ENCODE peak calls at places on chromosomes 2 and 18, in ten cellular contexts. P is neuronal stem cell, F is fibroblast of lung, E is HCT116, Z is SK-N-SH, K is mammary epithelial cell, J is IMR-90, U is HepG2, N is K562, X is GM23248. G is an unnamed sample. For H3K36me3, the result is how much of the 10 kb centered on the place peaks cover.

GRCh38 chr2:98448441-98449145 is 3.9 kb downstream of the INPP4A start:
- DNase-seq in P (no peak), F (no peak), E (no peak), Z (no peak), K (no peak), J (no peak), U (no peak), N (no peak), X (no peak), G (no peak)

GRCh38 chr2:43221660-43222471 is 4.5 kb downstream of the ZFP36L2 start:
- DNase-seq in P (peak), F (peak), E (peak), Z (peak), K (peak), J (peak), U (peak), N (peak), X (peak), G (peak)

GRCh38 chr2:181656450-181657261 is at the start of gene CERKL:
- DNase-seq in P (peak), F (peak), E (peak), Z (peak), K (peak), J (peak), U (no peak), N (no peak), X (peak), G (peak)

GRCh38 chr2:233865838-233866237 is 2.3 kb downstream of the MSL3B start:
- DNase-seq in P (no peak), F (no peak), E (no peak), Z (peak), K (no peak), J (no peak), U (peak), N (peak), X (no peak), G (no peak)

GRCh38 chr18:9612989-9613388 is 1.4 kb downstream of the PPP4R1 start:
- DNase-seq in P (no peak), F (no peak), E (no peak), Z (no peak), K (no peak), J (no peak), U (no peak), N (no peak), X (no peak), G (no peak)

GRCh38 chr2:191740016-191740419 is 62.1 kb downstream of the NABP1 start:
- DNase-seq in P (no peak), F (no peak), E (no peak), Z (no peak), K (no peak), J (no peak), U (no peak), N (no peak), X (peak), G (no peak)

GRCh38 chr2:165636959-165637358 is 157.1 kb downstream of the GALNT3 start:
- DNase-seq in P (no peak), F (no peak), E (no peak), Z (no peak), K (peak), J (no peak), U (no peak), N (no peak), X (no peak), G (no peak)

GRCh38 chr2:3627500-3628100 is 30.4 kb upstream of the ALLC start:
- DNase-seq in P (no peak), F (no peak), E (no peak), Z (no peak), K (no peak), J (no peak), U (no peak), N (no peak), X (no peak), G (no peak)

GRCh38 chr2:128452536-128453530 is 134.2 kb upstream of the HS6ST1 start:
- DNase-seq in P (no peak), F (no peak), E (no peak), Z (no peak), K (no peak), J (no peak), U (no peak), N (no peak), X (no peak), G (peak)

GRCh38 chr18:49646864-49647263 is 85.0 kb downstream of the LIPG start:
- DNase-seq in P (no peak), F (no peak), E (no peak), Z (no peak), K (no peak), J (no peak), U (no peak), N (no peak), X (no peak), G (no peak)

GRCh38 chr2:215601990-215602721 is 166.3 kb upstream of the FN1 start:
- DNase-seq in P (no peak), F (peak), E (no peak), Z (no peak), K (no peak), J (peak), U (no peak), N (no peak), X (peak), G (no peak)

GRCh38 chr2:17878222-17879136 is at the start of gene KCNS3:
- DNase-seq in P (peak), F (no peak), E (no peak), Z (peak), K (peak), J (peak), U (no peak), N (peak), X (peak), G (peak)

GRCh38 chr2:181642071-181642470 is 14.8 kb downstream of the CERKL start:
- DNase-seq in P (no peak), F (peak), E (no peak), Z (no peak), K (peak), J (no peak), U (no peak), N (no peak), X (no peak), G (no peak)

GRCh38 chr2:15714609-15715008 is 122.9 kb downstream of the DDX1 start:
- DNase-seq in P (no peak), F (no peak), E (no peak), Z (no peak), K (peak), J (no peak), U (no peak), N (no peak), X (no peak), G (no peak)

GRCh38 chr2:11157296-11157695 is 2.0 kb downstream of the SLC66A3 start:
- DNase-seq in P (no peak), F (no peak), E (no peak), Z (no peak), K (no peak), J (no peak), U (no peak), N (no peak), X (no peak), G (no peak)

GRCh38 chr2:241852116-241852980 is 6.3 kb downstream of the PDCD1 start:
- DNase-seq in P (no peak), F (no peak), E (no peak), Z (peak), K (no peak), J (no peak), U (no peak), N (peak), X (no peak), G (no peak)

GRCh38 chr2:191384829-191385228 is 139.6 kb downstream of the MYO1B start:
- DNase-seq in P (no peak), F (no peak), E (no peak), Z (no peak), K (no peak), J (peak), U (no peak), N (no peak), X (no peak), G (no peak)

GRCh38 chr2:17051558-17051957 is 385.9 kb upstream of the CYRIA start:
- DNase-seq in P (no peak), F (no peak), E (no peak), Z (peak), K (no peak), J (no peak), U (no peak), N (no peak), X (no peak), G (no peak)

GRCh38 chr2:226561962-226562361 is 237.7 kb downstream of the IRS1 start:
- DNase-seq in P (no peak), F (no peak), E (no peak), Z (no peak), K (peak), J (peak), U (peak), N (no peak), X (no peak), G (no peak)

GRCh38 chr2:119702203-119702917 is 23.4 kb downstream of the TMEM177 start:
- DNase-seq in P (no peak), F (no peak), E (no peak), Z (no peak), K (no peak), J (no peak), U (no peak), N (no peak), X (no peak), G (no peak)

GRCh38 chr2:219298759-219299371 is 10.3 kb downstream of the PTPRN start:
- DNase-seq in P (peak), F (peak), E (peak), Z (peak), K (peak), J (peak), U (peak), N (peak), X (peak), G (peak)

GRCh38 chr2:133821107-133821760 is 253.0 kb upstream of the NCKAP5 start:
- DNase-seq in P (no peak), F (peak), E (no peak), Z (no peak), K (peak), J (peak), U (no peak), N (no peak), X (peak), G (no peak)

GRCh38 chr18:73366713-73367112 is 498.9 kb upstream of the NETO1 start:
- DNase-seq in P (no peak), F (no peak), E (no peak), Z (no peak), K (no peak), J (peak), U (no peak), N (no peak), X (peak), G (no peak)

GRCh38 chr2:52613064-52613463 is 1154.5 kb upstream of the CHAC2 start:
- DNase-seq in P (peak), F (peak), E (no peak), Z (no peak), K (no peak), J (no peak), U (no peak), N (no peak), X (no peak), G (no peak)

GRCh38 chr18:21597616-21598015 is 2.9 kb downstream of the ESCO1 start:
- DNase-seq in P (no peak), F (no peak), E (no peak), Z (no peak), K (no peak), J (no peak), U (no peak), N (no peak), X (no peak), G (no peak)

GRCh38 chr18:50619833-50620232 is 59.9 kb downstream of the MAPK4 start:
- DNase-seq in P (no peak), F (no peak), E (no peak), Z (no peak), K (no peak), J (no peak), U (no peak), N (no peak), X (no peak), G (no peak)

GRCh38 chr2:145007673-145008263 is 487.8 kb upstream of the ZEB2 start:
- DNase-seq in P (no peak), F (peak), E (no peak), Z (no peak), K (peak), J (peak), U (no peak), N (no peak), X (no peak), G (no peak)

GRCh38 chr2:46803551-46803885 is 112.1 kb downstream of the MCFD2 start:
- DNase-seq in P (no peak), F (no peak), E (no peak), Z (no peak), K (no peak), J (no peak), U (no peak), N (no peak), X (peak), G (peak)

GRCh38 chr2:224157655-224158054 is 118.6 kb upstream of the SERPINE2 start:
- DNase-seq in P (no peak), F (no peak), E (no peak), Z (no peak), K (no peak), J (no peak), U (no peak), N (no peak), X (no peak), G (no peak)

GRCh38 chr2:176729706-176730569 is 460.7 kb downstream of the MTX2 start:
- DNase-seq in P (no peak), F (peak), E (no peak), Z (peak), K (no peak), J (no peak), U (no peak), N (no peak), X (peak), G (no peak)

GRCh38 chr2:98013407-98014042 is 17.8 kb upstream of the TMEM131 start:
- DNase-seq in P (no peak), F (peak), E (no peak), Z (no peak), K (peak), J (peak), U (peak), N (no peak), X (peak), G (no peak)

GRCh38 chr2:202815548-202816420 is 55.8 kb downstream of the ICA1L start:
- DNase-seq in P (no peak), F (peak), E (no peak), Z (no peak), K (no peak), J (peak), U (no peak), N (no peak), X (peak), G (no peak)

GRCh38 chr2:12718662-12719399 is 2.1 kb downstream of the TRIB2 start:
- DNase-seq in P (peak), F (peak), E (no peak), Z (peak), K (peak), J (no peak), U (no peak), N (peak), X (peak), G (no peak)

GRCh38 chr2:237602409-237602808 is 11.9 kb upstream of the RAB17 start:
- DNase-seq in P (no peak), F (no peak), E (no peak), Z (no peak), K (no peak), J (no peak), U (no peak), N (no peak), X (no peak), G (no peak)
- H3K9ac ChIP-seq in P (no peak), F (no peak), E (no peak), Z (no peak), K (no peak), J (no peak), U (no peak), N (no peak), X (no peak), G (no peak)

DNA sequence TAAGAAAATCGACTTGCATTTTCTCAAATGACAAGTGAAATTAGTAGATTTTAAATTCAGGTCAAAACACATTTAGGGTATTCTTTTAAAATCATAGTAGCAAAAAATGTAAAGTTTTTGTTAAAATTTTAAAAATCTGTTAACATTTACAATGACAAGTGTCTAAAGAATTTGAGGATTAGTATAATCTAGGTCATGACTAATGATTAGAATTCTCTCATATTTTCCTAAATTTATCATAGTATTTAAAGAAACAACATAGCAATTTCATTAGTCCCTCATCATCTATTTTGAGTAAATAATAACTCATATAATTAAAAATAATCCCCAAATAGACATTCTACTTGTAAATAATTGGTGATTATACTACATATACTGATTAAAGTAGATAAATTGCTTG is 23.6 kb downstream of the THUMPD2 start:
- DNase-seq in P (no peak), F (no peak), E (no peak), Z (no peak), K (no peak), J (peak), U (no peak), N (no peak), X (peak), G (no peak)
- H3K36me3 ChIP-seq in P (under half), F (under half), E (half or more), Z (half or more), K (half or more), J (under half), U (under half), N (half or more), X (half or more), G (under half)

GRCh38 chr18:78977627-78978271 is 1.9 kb upstream of the SALL3 start:
- DNase-seq in P (no peak), F (no peak), E (no peak), Z (no peak), K (no peak), J (no peak), U (no peak), N (no peak), X (no peak), G (no peak)
- H3K9ac ChIP-seq in P (no peak), F (no peak), E (no peak), Z (no peak), K (no peak), J (no peak), U (no peak), N (no peak), X (no peak), G (no peak)

GRCh38 chr18:13107074-13107473 is 111.5 kb upstream of the LDLRAD4 start:
- DNase-seq in P (no peak), F (peak), E (no peak), Z (no peak), K (no peak), J (peak), U (no peak), N (no peak), X (peak), G (no peak)

GRCh38 chr18:13110559-13110958 is 108.0 kb upstream of the LDLRAD4 start:
- DNase-seq in P (no peak), F (no peak), E (no peak), Z (no peak), K (no peak), J (no peak), U (no peak), N (no peak), X (no peak), G (no peak)

GRCh38 chr18:13108330-13108729 is 110.2 kb upstream of the LDLRAD4 start:
- DNase-seq in P (no peak), F (no peak), E (no peak), Z (no peak), K (no peak), J (no peak), U (no peak), N (no peak), X (no peak), G (no peak)

DNA sequence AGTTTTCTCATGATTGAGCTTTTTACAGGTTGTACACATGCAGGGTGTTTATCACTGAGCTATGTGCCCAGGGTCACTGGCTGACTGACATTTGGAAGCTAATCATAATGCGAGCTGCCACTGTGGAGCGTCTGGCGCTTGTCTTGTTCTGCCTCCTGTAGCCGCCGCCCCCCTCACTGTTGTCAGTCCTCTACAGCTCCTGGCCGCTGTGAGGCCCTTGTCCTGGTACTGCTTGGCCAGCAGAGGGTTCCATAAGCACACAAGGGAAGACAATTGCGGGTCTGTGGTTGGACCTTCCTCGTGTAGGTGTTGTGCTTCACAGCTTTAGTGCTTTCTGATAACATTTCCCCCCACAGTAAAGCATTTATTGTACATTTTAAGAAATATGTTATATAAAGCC is 105.6 kb upstream of the LDLRAD4 start:
- DNase-seq in P (peak), F (peak), E (peak), Z (peak), K (peak), J (peak), U (peak), N (peak), X (peak), G (no peak)
- H3K36me3 ChIP-seq in P (half or more), F (under half), E (under half), Z (under half), K (under half), J (under half), U (under half), N (half or more), X (under half), G (under half)

GRCh38 chr2:54724560-54725342 is 1.3 kb downstream of the EML6 start:
- DNase-seq in P (peak), F (no peak), E (no peak), Z (peak), K (peak), J (no peak), U (no peak), N (peak), X (peak), G (peak)

GRCh38 chr2:54722641-54723299 is 692 bp upstream of the EML6 start:
- DNase-seq in P (no peak), F (peak), E (peak), Z (no peak), K (peak), J (peak), U (no peak), N (no peak), X (peak), G (peak)

GRCh38 chr2:54724150-54724559 is 693 bp downstream of the EML6 start:
- DNase-seq in P (no peak), F (peak), E (no peak), Z (no peak), K (peak), J (no peak), U (no peak), N (no peak), X (peak), G (no peak)

GRCh38 chr2:54725343-54726099 is 2.1 kb downstream of the EML6 start:
- DNase-seq in P (no peak), F (no peak), E (no peak), Z (peak), K (no peak), J (no peak), U (no peak), N (no peak), X (no peak), G (no peak)

DNA sequence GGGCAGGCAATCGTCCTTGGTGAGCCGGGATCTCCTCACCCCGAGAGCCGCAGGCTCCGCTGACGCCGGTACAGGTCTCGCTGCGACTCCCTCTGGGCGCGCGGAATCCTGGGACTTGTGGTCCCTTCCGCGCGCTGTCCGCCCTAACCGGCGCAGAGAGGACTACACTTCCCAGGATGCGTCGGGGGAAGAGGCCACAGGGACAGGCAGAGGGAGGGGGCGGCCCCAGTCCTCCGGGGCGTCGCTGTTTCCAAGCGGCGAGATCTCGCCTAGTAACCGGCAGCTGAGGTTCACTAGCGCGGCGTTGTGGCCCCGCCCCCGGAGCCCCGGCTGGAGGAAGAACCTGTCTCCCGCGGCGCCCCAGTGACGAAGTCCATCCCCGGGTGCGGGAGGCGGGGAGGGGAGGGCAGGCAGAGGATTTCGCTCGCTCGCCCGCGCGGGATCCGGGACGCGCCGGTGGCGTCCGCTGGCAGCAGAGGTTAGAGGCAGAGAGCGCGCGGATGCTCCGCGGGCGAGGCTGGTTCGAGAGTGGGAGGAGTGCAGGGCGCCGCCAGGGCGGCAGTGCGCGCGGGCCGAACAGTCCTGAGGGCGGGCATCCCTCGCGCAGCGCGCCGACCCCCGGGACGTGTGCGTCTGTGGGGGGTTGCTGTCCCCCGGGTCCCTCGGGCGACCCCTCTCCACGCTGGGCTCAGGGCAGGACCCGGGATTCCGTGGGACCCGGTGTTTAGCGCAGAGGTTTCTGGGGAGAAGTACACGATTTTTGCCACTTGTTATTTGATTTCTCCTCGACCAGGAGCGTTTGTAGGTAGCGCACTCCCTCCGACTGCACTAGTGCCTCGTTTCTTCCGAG is at the start of gene EML6:
- DNase-seq in P (peak), F (peak), E (peak), Z (peak), K (peak), J (peak), U (peak), N (peak), X (peak), G (peak)
- H3K9ac ChIP-seq in P (peak), F (peak), E (peak), Z (peak), K (peak), J (peak), U (peak), N (peak), X (peak), G (peak)

GRCh38 chr2:121405233-121405632 is 120.2 kb upstream of the TFCP2L1 start:
- DNase-seq in P (no peak), F (no peak), E (no peak), Z (no peak), K (no peak), J (no peak), U (no peak), N (no peak), X (no peak), G (no peak)
- H3K36me3 ChIP-seq in P (half or more), F (under half), E (under half), Z (half or more), K (under half), J (under half), U (under half), N (half or more), X (under half), G (under half)

GRCh38 chr2:113234721-113235346 is 43.9 kb downstream of the PAX8 start:
- DNase-seq in P (no peak), F (no peak), E (no peak), Z (no peak), K (no peak), J (peak), U (no peak), N (no peak), X (peak), G (no peak)
- H3K9ac ChIP-seq in P (no peak), F (peak), E (peak), Z (no peak), K (no peak), J (peak), U (no peak), N (peak), X (peak), G (peak)

GRCh38 chr2:60934153-60934722 is 52.9 kb downstream of the REL start:
- DNase-seq in P (no peak), F (peak), E (no peak), Z (no peak), K (no peak), J (no peak), U (no peak), N (no peak), X (peak), G (no peak)
- H3K36me3 ChIP-seq in P (under half), F (under half), E (under half), Z (under half), K (under half), J (under half), U (under half), N (under half), X (under half), G (under half)

G was measured in colonic mucosa.